ENCODE peak calls at places on chromosomes 5 and 9, in six cellular contexts. N is mesenchymal stem cell, J is neuronal stem cell, U is mesendoderm, X is H1, I is IMR-90. G is an unnamed sample.

GRCh38 chr5:59039296-59040006 is 456.6 kb downstream of the RAB3C start:
- DNase-seq in N (peak; percentile 90), J (peak; percentile 39), U (peak; percentile 76), X (no peak), I (peak; percentile 76), G (peak; percentile 57)

GRCh38 chr9:131999692-132000551 is 79.7 kb downstream of the MED27 start:
- DNase-seq in N (peak; percentile 95), J (no peak), U (no peak), X (no peak), I (peak; percentile 91), G (no peak)

GRCh38 chr9:5430912-5431311 is 6.8 kb downstream of the PLGRKT start:
- DNase-seq in N (no peak), J (no peak), U (no peak), X (no peak), I (no peak), G (no peak)

GRCh38 chr9:38376266-38376665 is 16.2 kb upstream of the ALDH1B1 start:
- DNase-seq in N (no peak), J (no peak), U (no peak), X (no peak), I (no peak), G (no peak)

GRCh38 chr9:76873056-76873792 is 32.7 kb downstream of the PRUNE2 start:
- DNase-seq in N (no peak), J (peak; percentile 52), U (peak; percentile 71), X (no peak), I (no peak), G (peak; percentile 69)

GRCh38 chr9:28915256-28915930 is 1342.1 kb upstream of the C9orf72 start:
- DNase-seq in N (no peak), J (no peak), U (no peak), X (no peak), I (no peak), G (no peak)

GRCh38 chr5:81269751-81270686 is 31.4 kb upstream of the ZCCHC9 start:
- DNase-seq in N (no peak), J (no peak), U (peak; percentile 72), X (no peak), I (no peak), G (peak; percentile 65)

GRCh38 chr9:130239741-130240241 is 25.8 kb upstream of the HMCN2 start:
- DNase-seq in N (no peak), J (no peak), U (no peak), X (no peak), I (peak; percentile 19), G (no peak)

GRCh38 chr5:80481019-80481893 is 6.6 kb upstream of the FAM151B start:
- DNase-seq in N (peak; percentile 64), J (no peak), U (peak; percentile 72), X (peak; percentile 17), I (peak; percentile 60), G (peak; percentile 45)

GRCh38 chr9:34403554-34404380 is 27.1 kb upstream of the MYORG start:
- DNase-seq in N (peak; percentile 78), J (peak; percentile 70), U (peak; percentile 67), X (no peak), I (peak; percentile 68), G (peak; percentile 67)

GRCh38 chr9:132187006-132187760 is 25.3 kb downstream of the NTNG2 start:
- DNase-seq in N (no peak), J (no peak), U (peak; percentile 47), X (no peak), I (no peak), G (peak; percentile 25)

GRCh38 chr9:33068991-33069390 is 7.5 kb downstream of the SMU1 start:
- DNase-seq in N (no peak), J (no peak), U (no peak), X (no peak), I (no peak), G (no peak)

GRCh38 chr5:150904479-150905311 is at the start of gene ZNF300:
- DNase-seq in N (peak; percentile 95), J (peak; percentile 87), U (peak; percentile 97), X (peak; percentile 84), I (peak; percentile 93), G (peak; percentile 92)

GRCh38 chr5:18968966-18969365 is 1019.0 kb downstream of the CDH18 start:
- DNase-seq in N (peak; percentile 74), J (no peak), U (no peak), X (no peak), I (no peak), G (no peak)

GRCh38 chr9:128123451-128124080 is 4.0 kb downstream of the PTGES2 start:
- DNase-seq in N (no peak), J (no peak), U (no peak), X (no peak), I (no peak), G (no peak)

GRCh38 chr5:73625314-73625904 is 587 bp upstream of the ARHGEF28 start:
- DNase-seq in N (no peak), J (no peak), U (peak; percentile 2), X (peak; percentile 15), I (peak; percentile 10), G (no peak)

GRCh38 chr5:106691701-106692100 is 979.0 kb downstream of the EFNA5 start:
- DNase-seq in N (peak; percentile 3), J (no peak), U (no peak), X (no peak), I (no peak), G (no peak)

GRCh38 chr9:127175319-127175715 is 52.9 kb upstream of the ANGPTL2 start:
- DNase-seq in N (no peak), J (no peak), U (no peak), X (no peak), I (no peak), G (no peak)

GRCh38 chr5:172728481-172729241 is 42.3 kb downstream of the DUSP1 start:
- DNase-seq in N (no peak), J (no peak), U (no peak), X (no peak), I (no peak), G (no peak)

GRCh38 chr9:112546149-112547012 is 59.8 kb downstream of the KIAA1958 start:
- DNase-seq in N (peak; percentile 67), J (no peak), U (peak; percentile 73), X (no peak), I (peak; percentile 18), G (no peak)

GRCh38 chr5:16312786-16313185 is 133.2 kb upstream of the MARCHF11 start:
- DNase-seq in N (no peak), J (no peak), U (peak; percentile 5), X (no peak), I (peak; percentile 0), G (no peak)

GRCh38 chr5:32612134-32612888 is 27.0 kb downstream of the SUB1 start:
- DNase-seq in N (peak; percentile 16), J (no peak), U (peak; percentile 82), X (no peak), I (peak; percentile 20), G (no peak)

GRCh38 chr9:88808019-88808656 is 183.1 kb upstream of the S1PR3 start:
- DNase-seq in N (no peak), J (no peak), U (no peak), X (no peak), I (no peak), G (no peak)

GRCh38 chr9:107483666-107484065 is 5.9 kb downstream of the KLF4 start:
- DNase-seq in N (peak; percentile 75), J (no peak), U (no peak), X (no peak), I (no peak), G (no peak)

GRCh38 chr5:95664204-95664786 is 17.7 kb downstream of the RFESD start:
- DNase-seq in N (peak; percentile 56), J (peak; percentile 11), U (peak; percentile 32), X (no peak), I (peak; percentile 49), G (no peak)

GRCh38 chr9:89768650-89769071 is 163.8 kb downstream of the GADD45G start:
- DNase-seq in N (no peak), J (no peak), U (no peak), X (no peak), I (no peak), G (no peak)

GRCh38 chr5:80198920-80199319 is 56.9 kb downstream of the SERINC5 start:
- DNase-seq in N (no peak), J (no peak), U (no peak), X (no peak), I (no peak), G (no peak)

DNA sequence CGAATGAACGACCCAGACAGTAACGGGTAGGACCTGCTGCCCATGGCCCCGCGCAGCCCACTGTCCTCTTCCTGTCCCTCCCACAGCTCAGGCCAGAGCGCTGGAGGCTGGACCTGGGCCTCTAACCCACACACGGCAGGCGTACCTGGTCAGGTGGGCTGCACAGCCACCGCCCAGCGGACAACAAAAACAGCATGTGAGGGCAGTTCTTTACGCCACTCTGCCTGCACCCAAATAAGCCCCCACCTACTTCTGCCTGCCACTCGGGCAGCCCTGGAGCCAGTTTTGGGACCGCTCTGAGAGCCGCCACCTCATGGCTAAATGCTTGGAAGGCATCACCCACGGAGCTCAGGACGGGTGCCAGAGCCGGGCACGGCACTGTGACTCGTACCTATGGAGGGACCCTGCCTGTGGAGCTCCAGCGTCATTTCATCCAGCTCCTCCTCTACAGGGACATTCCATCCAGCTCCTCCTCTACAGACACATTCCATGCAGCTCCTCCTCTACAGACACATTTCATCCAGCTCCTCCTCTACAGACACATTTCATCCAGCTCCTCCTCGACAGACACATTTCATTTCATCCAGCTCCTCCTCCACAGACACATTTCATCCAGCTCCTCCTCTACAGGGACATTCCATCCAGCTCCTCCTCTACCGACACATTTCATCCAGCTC is 18.9 kb downstream of the CLPTM1L start:
- DNase-seq in N (peak; percentile 62), J (no peak), U (peak; percentile 30), X (no peak), I (no peak), G (peak; percentile 22)
- H2BK15ac ChIP-seq in N (no peak overlapping the region), J (no peak overlapping the region), U (no peak overlapping the region), X (no peak overlapping the region), I (peak overlapping the region; percentile 50), G (no peak overlapping the region)

DNA sequence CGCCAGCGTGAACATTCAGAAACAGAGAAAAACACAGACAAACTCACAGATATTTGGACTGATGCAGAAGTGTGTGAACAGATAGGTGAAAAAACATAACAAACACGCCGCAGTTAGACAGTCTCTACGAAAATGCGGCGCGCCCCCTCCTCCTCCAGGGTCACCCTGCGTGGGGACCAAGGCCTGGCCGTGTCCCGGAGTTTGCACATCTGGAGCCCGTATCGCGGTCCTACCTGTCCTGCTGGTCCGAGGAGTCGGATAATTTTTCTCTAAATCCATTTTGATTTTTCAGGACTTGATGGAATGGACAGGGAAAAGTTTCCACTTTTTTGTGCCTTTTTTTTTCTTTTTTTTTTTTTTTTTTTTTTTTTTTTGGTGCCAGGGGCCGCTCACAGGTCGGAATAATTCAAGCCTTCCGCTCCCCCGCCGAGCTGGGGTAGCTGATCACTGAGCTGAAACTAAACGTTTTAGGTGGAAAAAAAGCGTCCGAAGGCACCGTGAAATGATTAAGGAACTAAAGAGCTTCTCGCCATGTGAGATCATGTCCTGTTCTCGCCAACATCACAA is at the start of gene PAX5:
- DNase-seq in N (no peak), J (no peak), U (no peak), X (no peak), I (no peak), G (no peak)
- H3K27me3 ChIP-seq in N (peaks cover 96% of the 10 kb centered on the region), J (peaks cover 54% of the 10 kb centered on the region), U (peaks cover 63% of the 10 kb centered on the region), X (peaks cover 95% of the 10 kb centered on the region), I (peaks cover 99% of the 10 kb centered on the region), G (peaks cover 84% of the 10 kb centered on the region)

GRCh38 chr9:3827175-3827574 is 301.4 kb upstream of the RFX3 start:
- DNase-seq in N (no peak), J (no peak), U (no peak), X (no peak), I (no peak), G (no peak)
- H2BK15ac ChIP-seq in N (no peak overlapping the region), J (no peak overlapping the region), U (no peak overlapping the region), X (no peak overlapping the region), I (no peak overlapping the region), G (no peak overlapping the region)

DNA sequence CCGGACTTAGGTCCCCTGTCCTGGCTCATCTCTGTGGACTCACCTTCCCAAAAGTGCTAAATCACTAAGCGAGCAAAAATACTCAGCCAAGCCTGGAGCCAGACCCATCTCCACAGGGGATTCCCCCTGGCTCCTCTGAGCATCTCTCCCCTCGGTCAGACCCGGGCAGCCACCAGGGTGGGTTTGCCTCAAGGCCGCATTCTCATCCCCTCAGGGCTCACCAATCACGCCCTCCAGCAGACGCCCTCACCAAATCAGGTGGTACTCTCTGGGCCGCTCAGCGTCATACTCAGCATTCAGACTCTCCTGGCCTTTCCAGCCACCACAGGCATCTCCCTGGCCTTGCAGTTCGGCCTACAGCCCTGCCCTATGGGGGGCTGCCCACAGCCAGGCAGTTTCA is 49.7 kb downstream of the C5orf15 start:
- DNase-seq in N (no peak), J (no peak), U (no peak), X (no peak), I (no peak), G (no peak)
- H3K27me3 ChIP-seq in N (no peaks in the 10 kb centered on the region), J (no peaks in the 10 kb centered on the region), U (no peaks in the 10 kb centered on the region), X (no peaks in the 10 kb centered on the region), I (peaks cover 47% of the 10 kb centered on the region), G (no peaks in the 10 kb centered on the region)